ENCODE peak calls at places on chromosomes 6 and 20, in four cellular contexts. One of them, this sample, is unnamed.

GRCh38 chr20:25247100-25247665 is 702 bp upstream of the PYGB start:
- DNase-seq in A549: peak; percentile 84
- DNase-seq in suprapubic skin: no peak
- DNase-seq in adrenal gland: peak; percentile 52
- DNase-seq in this sample: peak; percentile 93

GRCh38 chr20:7180261-7181045 is 413.0 kb downstream of the BMP2 start:
- DNase-seq in A549: no peak
- DNase-seq in suprapubic skin: no peak
- DNase-seq in adrenal gland: no peak
- DNase-seq in this sample: no peak

GRCh38 chr20:47298624-47299023 is 57.9 kb downstream of the ZMYND8 start:
- DNase-seq in A549: no peak
- DNase-seq in suprapubic skin: no peak
- DNase-seq in adrenal gland: no peak
- DNase-seq in this sample: peak; percentile 10

GRCh38 chr6:6749791-6750434 is 161.4 kb downstream of the LY86 start:
- DNase-seq in A549: peak; percentile 48
- DNase-seq in suprapubic skin: no peak
- DNase-seq in adrenal gland: peak; percentile 91
- DNase-seq in this sample: peak; percentile 92

GRCh38 chr20:63881451-63882226 is 13.3 kb upstream of the DNAJC5 start:
- DNase-seq in A549: no peak
- DNase-seq in suprapubic skin: no peak
- DNase-seq in adrenal gland: no peak
- DNase-seq in this sample: no peak

GRCh38 chr6:40854592-40854991 is 184.4 kb downstream of the UNC5CL start:
- DNase-seq in A549: no peak
- DNase-seq in suprapubic skin: no peak
- DNase-seq in adrenal gland: no peak
- DNase-seq in this sample: no peak

GRCh38 chr6:82467338-82467737 is 103.7 kb downstream of the TPBG start:
- DNase-seq in A549: no peak
- DNase-seq in suprapubic skin: no peak
- DNase-seq in adrenal gland: no peak
- DNase-seq in this sample: no peak

GRCh38 chr6:132812255-132812732 is 2.1 kb upstream of the RPS12 start:
- DNase-seq in A549: no peak
- DNase-seq in suprapubic skin: no peak
- DNase-seq in adrenal gland: no peak
- DNase-seq in this sample: no peak

GRCh38 chr6:108781419-108782110 is 66.7 kb upstream of the ARMC2 start:
- DNase-seq in A549: no peak
- DNase-seq in suprapubic skin: no peak
- DNase-seq in adrenal gland: no peak
- DNase-seq in this sample: no peak

GRCh38 chr6:18219611-18220010 is 44.7 kb downstream of the DEK start:
- DNase-seq in A549: no peak
- DNase-seq in suprapubic skin: no peak
- DNase-seq in adrenal gland: no peak
- DNase-seq in this sample: no peak

GRCh38 chr6:117536317-117536716 is 53.8 kb downstream of the DCBLD1 start:
- DNase-seq in A549: no peak
- DNase-seq in suprapubic skin: no peak
- DNase-seq in adrenal gland: no peak
- DNase-seq in this sample: no peak

GRCh38 chr20:41894255-41894963 is 276.2 kb upstream of the CHD6 start:
- DNase-seq in A549: no peak
- DNase-seq in suprapubic skin: no peak
- DNase-seq in adrenal gland: no peak
- DNase-seq in this sample: no peak

GRCh38 chr6:158358450-158359077 is 46.3 kb downstream of the TULP4 start:
- DNase-seq in A549: no peak
- DNase-seq in suprapubic skin: no peak
- DNase-seq in adrenal gland: no peak
- DNase-seq in this sample: no peak

GRCh38 chr6:130600880-130601341 is 226.3 kb upstream of the SMLR1 start:
- DNase-seq in A549: no peak
- DNase-seq in suprapubic skin: no peak
- DNase-seq in adrenal gland: no peak
- DNase-seq in this sample: no peak

GRCh38 chr20:46268131-46268611 is 40.1 kb downstream of the CDH22 start:
- DNase-seq in A549: no peak
- DNase-seq in suprapubic skin: no peak
- DNase-seq in adrenal gland: no peak
- DNase-seq in this sample: no peak

GRCh38 chr6:150932976-150933375 is 67.5 kb downstream of the MTHFD1L start:
- DNase-seq in A549: no peak
- DNase-seq in suprapubic skin: no peak
- DNase-seq in adrenal gland: no peak
- DNase-seq in this sample: peak; percentile 33

GRCh38 chr6:163813979-163814493 is 399.5 kb downstream of the QKI start:
- DNase-seq in A549: no peak
- DNase-seq in suprapubic skin: no peak
- DNase-seq in adrenal gland: no peak
- DNase-seq in this sample: no peak

GRCh38 chr6:150100745-150101144 is 31.8 kb upstream of the ULBP3 start:
- DNase-seq in A549: no peak
- DNase-seq in suprapubic skin: no peak
- DNase-seq in adrenal gland: no peak
- DNase-seq in this sample: no peak

GRCh38 chr20:63739129-63740069 is at the start of gene SLC2A4RG:
- DNase-seq in A549: peak; percentile 74
- DNase-seq in suprapubic skin: no peak
- DNase-seq in adrenal gland: peak; percentile 65
- DNase-seq in this sample: peak; percentile 93

GRCh38 chr6:166989427-166990034 is 9.7 kb upstream of the CEP43 start:
- DNase-seq in A549: peak; percentile 23
- DNase-seq in suprapubic skin: no peak
- DNase-seq in adrenal gland: no peak
- DNase-seq in this sample: no peak

DNA sequence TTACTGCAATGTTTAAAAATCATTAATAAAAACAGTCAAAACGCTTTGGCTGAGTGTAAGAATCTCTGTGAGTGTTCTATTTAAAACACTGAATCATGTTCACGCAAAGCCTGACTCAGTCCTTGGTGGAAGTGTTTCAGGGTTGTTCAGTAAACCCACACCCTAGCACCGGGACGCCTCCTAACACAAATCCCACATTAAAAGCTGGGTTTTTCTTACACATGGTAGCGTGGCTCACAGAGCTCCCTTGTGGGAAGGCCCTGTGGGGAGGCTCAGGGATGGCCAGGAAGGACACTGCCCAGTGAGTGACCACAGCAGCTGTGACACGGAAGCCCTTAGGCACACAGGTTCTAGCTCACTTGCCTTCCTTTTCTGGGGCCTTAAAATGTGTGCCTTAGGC is 80.2 kb downstream of the GMPR start:
- DNase-seq in A549: no peak
- DNase-seq in suprapubic skin: no peak
- DNase-seq in adrenal gland: peak; percentile 24
- DNase-seq in this sample: peak; percentile 47
- TF ChIP-seq POLR2A in A549: no peak
- TF ChIP-seq POLR2A in suprapubic skin: no peak
- TF ChIP-seq POLR2A in adrenal gland: no peak
- TF ChIP-seq POLR2A in this sample: no peak

DNA sequence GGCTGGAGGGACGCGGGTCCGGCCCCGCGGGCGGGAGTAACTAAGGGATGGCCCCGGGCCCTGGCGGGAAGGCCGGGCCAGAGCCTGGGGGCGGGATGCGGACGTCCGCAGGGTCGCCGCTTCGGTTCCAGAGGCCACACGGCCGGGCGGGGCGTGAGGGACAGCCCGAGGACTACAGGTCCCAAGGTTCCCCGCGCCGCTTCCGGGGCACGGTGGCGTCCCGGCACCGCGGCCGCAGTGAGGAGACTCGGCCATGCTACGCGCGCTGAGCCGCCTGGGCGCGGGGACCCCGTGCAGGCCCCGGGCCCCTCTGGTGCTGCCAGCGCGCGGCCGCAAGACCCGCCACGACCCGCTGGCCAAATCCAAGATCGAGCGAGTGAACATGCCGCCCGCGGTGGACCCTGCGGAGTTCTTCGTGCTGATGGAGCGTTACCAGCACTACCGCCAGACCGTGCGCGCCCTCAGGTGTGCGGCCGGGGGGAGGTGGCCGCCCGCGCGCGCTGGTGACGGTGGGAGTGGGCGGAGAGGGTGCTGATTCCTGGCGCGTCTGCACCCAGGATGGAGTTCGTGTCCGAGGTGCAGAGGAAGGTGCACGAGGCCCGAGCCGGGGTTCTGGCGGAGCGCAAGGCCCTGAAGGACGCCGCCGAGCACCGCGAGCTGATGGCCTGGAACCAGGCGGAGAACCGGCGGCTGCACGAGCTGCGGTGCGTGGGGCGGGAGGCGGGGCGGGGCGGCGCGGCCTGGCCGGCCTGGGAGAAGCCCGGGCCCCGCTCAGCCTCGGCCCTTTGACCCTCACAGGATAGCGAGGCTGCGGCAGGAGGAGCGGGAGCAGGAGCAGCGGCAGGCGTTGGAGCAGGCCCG is at the start of gene MRPS26:
- DNase-seq in A549: peak; percentile 93
- DNase-seq in suprapubic skin: peak; percentile 91
- DNase-seq in adrenal gland: peak; percentile 90
- DNase-seq in this sample: peak; percentile 80
- TF ChIP-seq POLR2A in A549: peak; percentile 83
- TF ChIP-seq POLR2A in suprapubic skin: no peak
- TF ChIP-seq POLR2A in adrenal gland: no peak
- TF ChIP-seq POLR2A in this sample: no peak

DNA sequence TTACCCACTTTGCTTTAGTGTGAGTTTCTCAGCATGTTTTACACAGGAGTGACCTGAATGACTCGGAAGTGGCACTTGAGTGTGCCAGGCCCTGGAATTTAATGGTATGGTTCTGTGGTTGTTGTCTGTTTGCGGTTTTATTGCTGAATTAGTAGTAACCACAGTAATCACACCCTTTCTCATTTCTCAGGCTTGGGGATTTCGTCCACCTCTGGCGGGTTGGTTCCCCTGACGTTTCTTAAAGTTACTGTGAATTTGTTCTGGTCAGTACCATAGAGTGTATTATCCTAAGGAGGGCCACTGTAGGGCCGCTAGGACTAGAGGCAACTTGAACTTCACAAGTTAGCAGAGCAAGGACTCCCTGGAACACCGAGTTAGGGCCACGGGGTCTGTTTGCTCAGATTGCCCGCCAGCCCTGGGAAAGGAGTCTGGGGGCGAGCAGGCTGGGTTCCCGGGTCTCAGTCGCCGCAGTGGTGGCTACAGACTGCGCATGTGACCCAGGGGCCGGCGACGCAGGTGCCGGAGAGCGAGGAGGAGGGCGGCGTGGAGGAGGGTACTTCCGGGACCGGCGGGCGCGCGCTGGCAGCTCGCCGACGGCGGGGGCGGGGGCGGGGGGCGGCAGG is 546 bp upstream of the KLHL32 start:
- DNase-seq in A549: no peak
- DNase-seq in suprapubic skin: peak; percentile 81
- DNase-seq in adrenal gland: no peak
- DNase-seq in this sample: no peak
- TF ChIP-seq POLR2A in A549: no peak
- TF ChIP-seq POLR2A in suprapubic skin: no peak
- TF ChIP-seq POLR2A in adrenal gland: no peak
- TF ChIP-seq POLR2A in this sample: no peak

GRCh38 chr20:22411568-22412450 is 172.6 kb downstream of the FOXA2 start:
- DNase-seq in A549: peak; percentile 99
- DNase-seq in suprapubic skin: no peak
- DNase-seq in adrenal gland: peak; percentile 28
- DNase-seq in this sample: no peak
- TF ChIP-seq POLR2A in A549: no peak
- TF ChIP-seq POLR2A in suprapubic skin: no peak
- TF ChIP-seq POLR2A in adrenal gland: no peak
- TF ChIP-seq POLR2A in this sample: no peak